ENCODE peak calls at places on chromosomes 3 and 15, in nine cellular contexts. One of them, this sample, is unnamed.

GRCh38 chr15:81418891-81419290 is 44.9 kb upstream of the TMC3 start:
- DNase-seq in aorta: no peak
- DNase-seq in astrocyte of the spinal cord: no peak
- DNase-seq in left ventricle myocardium superior: no peak
- DNase-seq in stimulated activated CD4-positive, alpha-beta T cell treated with anti-CD3 and anti-CD28 coated beads, Interleukin-1b, Interleukin-23, amount 100 ng/mL, for 4 hours: no peak
- DNase-seq in NCI-H1105 treated with DMSO at 0.1 percent for 48 hours: no peak
- DNase-seq in HTR-8/SVneo: no peak
- DNase-seq in H7: no peak
- DNase-seq in H54: no peak
- DNase-seq in this sample: no peak

GRCh38 chr3:15486979-15487378 is 34.5 kb downstream of the COLQ start:
- DNase-seq in NCI-H1105 treated with DMSO at 0.1 percent for 48 hours: no peak
- DNase-seq in left ventricle myocardium superior: no peak
- DNase-seq in aorta: no peak
- DNase-seq in H54: no peak
- DNase-seq in HTR-8/SVneo: no peak
- DNase-seq in stimulated activated CD4-positive, alpha-beta T cell treated with anti-CD3 and anti-CD28 coated beads, Interleukin-1b, Interleukin-23, amount 100 ng/mL, for 4 hours: no peak
- DNase-seq in astrocyte of the spinal cord: no peak
- DNase-seq in H7: no peak
- DNase-seq in this sample: no peak

GRCh38 chr3:171261487-171261886 is 198.7 kb downstream of the TNIK start:
- DNase-seq in stimulated activated CD4-positive, alpha-beta T cell treated with anti-CD3 and anti-CD28 coated beads, Interleukin-1b, Interleukin-23, amount 100 ng/mL, for 4 hours: no peak
- DNase-seq in H7: no peak
- DNase-seq in aorta: no peak
- DNase-seq in NCI-H1105 treated with DMSO at 0.1 percent for 48 hours: no peak
- DNase-seq in astrocyte of the spinal cord: peak; percentile 26
- DNase-seq in H54: peak; percentile 6
- DNase-seq in left ventricle myocardium superior: no peak
- DNase-seq in HTR-8/SVneo: no peak
- DNase-seq in this sample: no peak

GRCh38 chr15:35399901-35400300 is 146.1 kb downstream of the DPH6 start:
- DNase-seq in HTR-8/SVneo: no peak
- DNase-seq in astrocyte of the spinal cord: no peak
- DNase-seq in H54: no peak
- DNase-seq in H7: no peak
- DNase-seq in NCI-H1105 treated with DMSO at 0.1 percent for 48 hours: no peak
- DNase-seq in stimulated activated CD4-positive, alpha-beta T cell treated with anti-CD3 and anti-CD28 coated beads, Interleukin-1b, Interleukin-23, amount 100 ng/mL, for 4 hours: no peak
- DNase-seq in left ventricle myocardium superior: no peak
- DNase-seq in aorta: no peak
- DNase-seq in this sample: no peak

GRCh38 chr15:96336045-96336642 is 5.6 kb downstream of the NR2F2 start:
- DNase-seq in H54: no peak
- DNase-seq in astrocyte of the spinal cord: peak; percentile 22
- DNase-seq in NCI-H1105 treated with DMSO at 0.1 percent for 48 hours: no peak
- DNase-seq in stimulated activated CD4-positive, alpha-beta T cell treated with anti-CD3 and anti-CD28 coated beads, Interleukin-1b, Interleukin-23, amount 100 ng/mL, for 4 hours: no peak
- DNase-seq in aorta: no peak
- DNase-seq in left ventricle myocardium superior: no peak
- DNase-seq in HTR-8/SVneo: no peak
- DNase-seq in H7: no peak
- DNase-seq in this sample: no peak

GRCh38 chr3:47250309-47251060 is 32.1 kb downstream of the KIF9 start:
- DNase-seq in left ventricle myocardium superior: peak; percentile 44
- DNase-seq in astrocyte of the spinal cord: peak; percentile 26
- DNase-seq in stimulated activated CD4-positive, alpha-beta T cell treated with anti-CD3 and anti-CD28 coated beads, Interleukin-1b, Interleukin-23, amount 100 ng/mL, for 4 hours: no peak
- DNase-seq in aorta: no peak
- DNase-seq in HTR-8/SVneo: peak; percentile 45
- DNase-seq in H54: peak; percentile 43
- DNase-seq in NCI-H1105 treated with DMSO at 0.1 percent for 48 hours: no peak
- DNase-seq in H7: peak; percentile 75
- DNase-seq in this sample: peak; percentile 45

GRCh38 chr15:85831415-85832113 is 36.8 kb upstream of the KLHL25 start:
- DNase-seq in aorta: peak; percentile 84
- DNase-seq in H54: peak; percentile 23
- DNase-seq in HTR-8/SVneo: peak; percentile 52
- DNase-seq in H7: peak; percentile 79
- DNase-seq in NCI-H1105 treated with DMSO at 0.1 percent for 48 hours: no peak
- DNase-seq in astrocyte of the spinal cord: peak; percentile 57
- DNase-seq in left ventricle myocardium superior: peak; percentile 74
- DNase-seq in stimulated activated CD4-positive, alpha-beta T cell treated with anti-CD3 and anti-CD28 coated beads, Interleukin-1b, Interleukin-23, amount 100 ng/mL, for 4 hours: peak; percentile 23
- DNase-seq in this sample: peak; percentile 71

GRCh38 chr15:60370804-60371700 is 26.7 kb downstream of the ANXA2 start:
- DNase-seq in H7: no peak
- DNase-seq in H54: peak; percentile 71
- DNase-seq in aorta: peak; percentile 89
- DNase-seq in astrocyte of the spinal cord: peak; percentile 99
- DNase-seq in HTR-8/SVneo: peak; percentile 82
- DNase-seq in NCI-H1105 treated with DMSO at 0.1 percent for 48 hours: no peak
- DNase-seq in stimulated activated CD4-positive, alpha-beta T cell treated with anti-CD3 and anti-CD28 coated beads, Interleukin-1b, Interleukin-23, amount 100 ng/mL, for 4 hours: no peak
- DNase-seq in left ventricle myocardium superior: peak; percentile 57
- DNase-seq in this sample: no peak

GRCh38 chr15:50358805-50359204 is 3.8 kb upstream of the GABPB1 start:
- DNase-seq in NCI-H1105 treated with DMSO at 0.1 percent for 48 hours: no peak
- DNase-seq in aorta: no peak
- DNase-seq in H54: peak; percentile 13
- DNase-seq in H7: peak; percentile 55
- DNase-seq in stimulated activated CD4-positive, alpha-beta T cell treated with anti-CD3 and anti-CD28 coated beads, Interleukin-1b, Interleukin-23, amount 100 ng/mL, for 4 hours: no peak
- DNase-seq in HTR-8/SVneo: peak; percentile 49
- DNase-seq in left ventricle myocardium superior: no peak
- DNase-seq in astrocyte of the spinal cord: peak; percentile 33
- DNase-seq in this sample: peak; percentile 20